ENCODE peak calls at places on chromosomes 7 and 10, in six cellular contexts. H is NCI-H2171 treated with DMSO at 0.1 percent for 48 hours, S is ecto neural progenitor cell, Q is fibroblast of the aortic adventitia, C is iris pigment epithelial cell, X is KG1. K is an unnamed sample.

GRCh38 chr10:79372871-79373270 is 25.6 kb downstream of the PPIF start:
- DNase-seq in H (no peak), S (no peak), Q (no peak), C (no peak), X (no peak), K (no peak)

GRCh38 chr10:12594448-12594944 is 245.1 kb downstream of the CAMK1D start:
- DNase-seq in H (no peak), S (no peak), Q (no peak), C (no peak), X (no peak), K (no peak)

GRCh38 chr7:119664601-119665000 is 608.4 kb upstream of the KCND2 start:
- DNase-seq in H (no peak), S (no peak), Q (peak; percentile 66), C (peak; percentile 92), X (no peak), K (no peak)

GRCh38 chr7:148434181-148434769 is 156.3 kb upstream of the C7orf33 start:
- DNase-seq in H (peak; percentile 88), S (no peak), Q (no peak), C (peak; percentile 11), X (no peak), K (no peak)

GRCh38 chr7:155928583-155929145 is 116.4 kb upstream of the SHH start:
- DNase-seq in H (no peak), S (no peak), Q (no peak), C (no peak), X (no peak), K (no peak)

GRCh38 chr7:122488241-122488640 is 183.7 kb upstream of the FEZF1 start:
- DNase-seq in H (no peak), S (no peak), Q (no peak), C (peak; percentile 6), X (no peak), K (no peak)

GRCh38 chr7:39624202-39624807 is 933 bp downstream of the RALA start:
- DNase-seq in H (peak; percentile 10), S (no peak), Q (peak; percentile 60), C (no peak), X (no peak), K (peak; percentile 37)

GRCh38 chr7:69864283-69864682 is 266.0 kb downstream of the AUTS2 start:
- DNase-seq in H (peak; percentile 97), S (no peak), Q (no peak), C (no peak), X (no peak), K (no peak)

GRCh38 chr7:124085168-124085567 is 52.3 kb upstream of the TMEM229A start:
- DNase-seq in H (peak; percentile 54), S (no peak), Q (peak; percentile 90), C (peak; percentile 11), X (no peak), K (peak; percentile 19)